ENCODE peak calls at places on chromosomes 4 and X, in eight cellular contexts. Q is Caco-2; H is NCI-H1092; L is activated T-helper 2 cell treated with anti-CD3 and anti-CD28 coated beads, Interferon-gamma antibody, Interleukin-2, Interleukin-4, amounts not matched to agents 10 μg/mL and 5 μg/mL and 100 μg/mL, durations not matched to agents 14 hours and 24 hours and 36 hours; U is neural crest cell; X is stimulated activated CD4-positive, alpha-beta T cell treated with anti-CD3 and anti-CD28 coated beads, Interleukin-4, amount 100 ng/mL, for 24 hours; Z is pons; S is endothelial cell. A is an unnamed sample.

GRCh38 chr4:124018383-124019317 is 622.1 kb downstream of the SPRY1 start:
- DNase-seq in Q (peak; percentile 82), H (no peak), L (no peak), U (no peak), X (no peak), Z (peak; percentile 54), S (no peak), A (no peak)

GRCh38 chr4:16591867-16592266 is 306.6 kb downstream of the LDB2 start:
- DNase-seq in Q (no peak), H (no peak), L (no peak), U (peak; percentile 17), X (no peak), Z (peak; percentile 63), S (no peak), A (no peak)

GRCh38 chr4:6658635-6659075 is 18.2 kb downstream of the MRFAP1 start:
- DNase-seq in Q (no peak), H (no peak), L (no peak), U (no peak), X (peak; percentile 49), Z (no peak), S (peak; percentile 42), A (peak; percentile 22)

GRCh38 chrX:23888887-23889501 is 18.7 kb downstream of the APOO start:
- DNase-seq in Q (no peak), H (no peak), L (no peak), U (no peak), X (no peak), Z (no peak), S (no peak), A (no peak)

GRCh38 chr4:7894098-7894676 is 45.5 kb downstream of the AFAP1 start:
- DNase-seq in Q (no peak), H (no peak), L (no peak), U (no peak), X (no peak), Z (no peak), S (no peak), A (no peak)

GRCh38 chr4:76156635-76157034 is 8.4 kb upstream of the NUP54 start:
- DNase-seq in Q (no peak), H (no peak), L (no peak), U (no peak), X (no peak), Z (no peak), S (no peak), A (no peak)

GRCh38 chrX:97389761-97390192 is 506.1 kb downstream of the RPA4 start:
- DNase-seq in Q (no peak), H (no peak), L (no peak), U (no peak), X (no peak), Z (no peak), S (no peak), A (no peak)

GRCh38 chrX:41491267-41492004 is 44.3 kb downstream of the NYX start:
- DNase-seq in Q (no peak), H (no peak), L (no peak), U (no peak), X (no peak), Z (peak; percentile 3), S (no peak), A (no peak)

GRCh38 chr4:184392748-184393334 is 81.5 kb downstream of the IRF2 start:
- DNase-seq in Q (no peak), H (no peak), L (no peak), U (no peak), X (no peak), Z (peak; percentile 84), S (no peak), A (no peak)

GRCh38 chr4:139018971-139019758 is 3.6 kb downstream of the NOCT start:
- DNase-seq in Q (no peak), H (no peak), L (no peak), U (no peak), X (no peak), Z (no peak), S (no peak), A (no peak)

GRCh38 chr4:56129431-56129861 is 180.7 kb downstream of the CEP135 start:
- DNase-seq in Q (peak; percentile 72), H (no peak), L (no peak), U (no peak), X (peak; percentile 4), Z (no peak), S (peak; percentile 16), A (no peak)

GRCh38 chr4:147741190-147741788 is 9.4 kb downstream of the ARHGAP10 start:
- DNase-seq in Q (no peak), H (no peak), L (no peak), U (no peak), X (no peak), Z (no peak), S (no peak), A (no peak)

GRCh38 chrX:109776986-109777385 is 43.9 kb upstream of the ACSL4 start:
- DNase-seq in Q (no peak), H (no peak), L (no peak), U (no peak), X (no peak), Z (no peak), S (no peak), A (no peak)

GRCh38 chr4:89221175-89221867 is 86.3 kb downstream of the GPRIN3 start:
- DNase-seq in Q (no peak), H (no peak), L (no peak), U (no peak), X (no peak), Z (no peak), S (no peak), A (no peak)

GRCh38 chrX:23435575-23435974 is 100.9 kb downstream of the PTCHD1 start:
- DNase-seq in Q (no peak), H (no peak), L (no peak), U (no peak), X (no peak), Z (no peak), S (no peak), A (no peak)

GRCh38 chr4:78056265-78057129 is 626 bp upstream of the FRAS1 start:
- DNase-seq in Q (peak; percentile 76), H (peak; percentile 97), L (peak; percentile 10), U (peak; percentile 49), X (no peak), Z (peak; percentile 57), S (peak; percentile 58), A (no peak)

GRCh38 chrX:132001127-132001526 is 22.0 kb upstream of the STK26 start:
- DNase-seq in Q (no peak), H (no peak), L (no peak), U (no peak), X (peak; percentile 38), Z (no peak), S (no peak), A (no peak)

GRCh38 chrX:101415180-101416130 is 7.4 kb downstream of the HNRNPH2 start:
- DNase-seq in Q (no peak), H (peak; percentile 35), L (peak; percentile 10), U (peak; percentile 23), X (peak; percentile 38), Z (peak; percentile 95), S (peak; percentile 37), A (no peak)

GRCh38 chr4:3347871-3348270 is 55.0 kb downstream of the RGS12 start:
- DNase-seq in Q (no peak), H (no peak), L (no peak), U (no peak), X (no peak), Z (no peak), S (no peak), A (no peak)

GRCh38 chrX:151098996-151099395 is 77.4 kb upstream of the GPR50 start:
- DNase-seq in Q (no peak), H (no peak), L (no peak), U (no peak), X (no peak), Z (no peak), S (no peak), A (no peak)

GRCh38 chr4:102387552-102388150 is 42.4 kb upstream of the SLC39A8 start:
- DNase-seq in Q (no peak), H (no peak), L (no peak), U (no peak), X (no peak), Z (no peak), S (no peak), A (no peak)

GRCh38 chr4:119041951-119042560 is 93.6 kb upstream of the MYOZ2 start:
- DNase-seq in Q (peak; percentile 72), H (peak; percentile 51), L (peak; percentile 28), U (peak; percentile 43), X (peak; percentile 60), Z (peak; percentile 88), S (peak; percentile 63), A (peak; percentile 7)

GRCh38 chr4:52704133-52704532 is 45.0 kb upstream of the USP46 start:
- DNase-seq in Q (no peak), H (no peak), L (no peak), U (no peak), X (no peak), Z (no peak), S (no peak), A (no peak)

GRCh38 chr4:149793459-149793858 is 22.2 kb downstream of the IQCM start:
- DNase-seq in Q (no peak), H (no peak), L (no peak), U (no peak), X (no peak), Z (no peak), S (no peak), A (no peak)

GRCh38 chr4:8478801-8479744 is 38.5 kb downstream of the TRMT44 start:
- DNase-seq in Q (no peak), H (no peak), L (no peak), U (no peak), X (no peak), Z (no peak), S (no peak), A (no peak)

GRCh38 chrX:74465424-74465823 is 44.1 kb downstream of the SLC16A2 start:
- DNase-seq in Q (no peak), H (no peak), L (no peak), U (no peak), X (no peak), Z (no peak), S (no peak), A (no peak)

GRCh38 chrX:129983575-129984131 is 1.2 kb downstream of the BCORL1 start:
- DNase-seq in Q (no peak), H (no peak), L (no peak), U (peak; percentile 21), X (no peak), Z (no peak), S (no peak), A (no peak)

GRCh38 chr4:15005474-15006115 is 3.3 kb downstream of the CPEB2 start:
- DNase-seq in Q (no peak), H (no peak), L (no peak), U (no peak), X (no peak), Z (no peak), S (no peak), A (no peak)

GRCh38 chrX:12002876-12003275 is 135.4 kb upstream of the FRMPD4 start:
- DNase-seq in Q (no peak), H (no peak), L (no peak), U (no peak), X (no peak), Z (no peak), S (no peak), A (no peak)

GRCh38 chr4:110087116-110087708 is 111.2 kb downstream of the ELOVL6 start:
- DNase-seq in Q (no peak), H (peak; percentile 32), L (no peak), U (no peak), X (peak; percentile 26), Z (peak; percentile 88), S (no peak), A (no peak)

A was measured in effector CD8-positive, alpha-beta T cell.